ENCODE peak calls at places on chromosome 14, in ten cellular contexts. I is ascending aorta, X is right lobe of liver, N is fibroblast of mammary gland, A is adrenal gland, H is mesendoderm, J is aorta, S is cardiac fibroblast, O is ovary, U is NT2/D1. D is an unnamed sample.

GRCh38 chr14:101333335-101334280 is 227.7 kb upstream of the DIO3 start:
- DNase-seq in I (no peak), X (no peak), N (no peak), A (no peak), H (no peak), J (no peak), S (no peak), O (no peak), U (no peak), D (no peak)

GRCh38 chr14:90191585-90191984 is 64.8 kb upstream of the PSMC1 start:
- DNase-seq in I (no peak), X (no peak), N (no peak), A (no peak), H (no peak), J (no peak), S (no peak), O (no peak), U (no peak), D (peak; percentile 9)

GRCh38 chr14:93648440-93649168 is 139.7 kb downstream of the PRIMA1 start:
- DNase-seq in I (no peak), X (no peak), N (peak; percentile 15), A (no peak), H (peak; percentile 65), J (no peak), S (no peak), O (no peak), U (peak; percentile 9), D (peak; percentile 33)

GRCh38 chr14:100783630-100784321 is 42.1 kb upstream of the MEG3 start:
- DNase-seq in I (no peak), X (no peak), N (no peak), A (peak; percentile 9), H (no peak), J (peak; percentile 67), S (no peak), O (no peak), U (no peak), D (peak; percentile 51)

GRCh38 chr14:28012629-28013415 is 753.8 kb upstream of the FOXG1 start:
- DNase-seq in I (no peak), X (no peak), N (no peak), A (no peak), H (peak; percentile 50), J (no peak), S (no peak), O (no peak), U (no peak), D (no peak)

GRCh38 chr14:48304729-48305128 is 629.3 kb upstream of the MDGA2 start:
- DNase-seq in I (no peak), X (no peak), N (no peak), A (no peak), H (peak; percentile 54), J (no peak), S (no peak), O (no peak), U (no peak), D (no peak)

GRCh38 chr14:37376944-37377609 is 179.3 kb downstream of the MIPOL1 start:
- DNase-seq in I (no peak), X (no peak), N (no peak), A (no peak), H (no peak), J (no peak), S (no peak), O (no peak), U (no peak), D (no peak)

GRCh38 chr14:59159169-59159568 is 29.3 kb upstream of the DAAM1 start:
- DNase-seq in I (no peak), X (no peak), N (no peak), A (no peak), H (no peak), J (no peak), S (no peak), O (no peak), U (no peak), D (no peak)

GRCh38 chr14:100428727-100429126 is 105.6 kb downstream of the SLC25A47 start:
- DNase-seq in I (no peak), X (no peak), N (peak; percentile 78), A (no peak), H (no peak), J (no peak), S (peak; percentile 56), O (no peak), U (no peak), D (no peak)

GRCh38 chr14:73358187-73358586 is 100.2 kb downstream of the NUMB start:
- DNase-seq in I (no peak), X (no peak), N (no peak), A (no peak), H (no peak), J (no peak), S (no peak), O (no peak), U (peak; percentile 33), D (no peak)
- H3K4me3 ChIP-seq in I (no peak overlapping the region), X (no peak overlapping the region), N (no peak overlapping the region), A (no peak overlapping the region), H (no peak overlapping the region), J (no peak overlapping the region), S (no peak overlapping the region), O (no peak overlapping the region), U (no peak overlapping the region), D (no peak overlapping the region)

GRCh38 chr14:103690332-103690731 is 24.9 kb downstream of the XRCC3 start:
- DNase-seq in I (no peak), X (peak; percentile 32), N (no peak), A (no peak), H (no peak), J (peak; percentile 40), S (no peak), O (no peak), U (no peak), D (no peak)
- H3K4me3 ChIP-seq in I (no peak overlapping the region), X (no peak overlapping the region), N (no peak overlapping the region), A (no peak overlapping the region), H (no peak overlapping the region), J (no peak overlapping the region), S (no peak overlapping the region), O (no peak overlapping the region), U (no peak overlapping the region), D (no peak overlapping the region)

GRCh38 chr14:103555559-103556337 is 6.7 kb downstream of the BAG5 start:
- DNase-seq in I (no peak), X (peak; percentile 5), N (no peak), A (no peak), H (no peak), J (no peak), S (no peak), O (no peak), U (no peak), D (no peak)
- H3K4me3 ChIP-seq in I (no peak overlapping the region), X (no peak overlapping the region), N (no peak overlapping the region), A (no peak overlapping the region), H (no peak overlapping the region), J (no peak overlapping the region), S (no peak overlapping the region), O (no peak overlapping the region), U (no peak overlapping the region), D (no peak overlapping the region)

GRCh38 chr14:42192659-42193425 is 586.2 kb downstream of the LRFN5 start:
- DNase-seq in I (no peak), X (no peak), N (peak; percentile 99), A (no peak), H (peak; percentile 12), J (no peak), S (peak; percentile 93), O (no peak), U (no peak), D (no peak)
- H3K4me3 ChIP-seq in I (no peak overlapping the region), X (no peak overlapping the region), N (peak overlapping the region; percentile 11), A (no peak overlapping the region), H (no peak overlapping the region), J (no peak overlapping the region), S (no peak overlapping the region), O (no peak overlapping the region), U (no peak overlapping the region), D (no peak overlapping the region)

GRCh38 chr14:22882529-22883190 is 362 bp upstream of the REM2 start:
- DNase-seq in I (no peak), X (no peak), N (peak; percentile 34), A (no peak), H (peak; percentile 92), J (no peak), S (peak; percentile 40), O (peak; percentile 47), U (peak; percentile 22), D (peak; percentile 60)
- H3K4me3 ChIP-seq in I (no peak overlapping the region), X (no peak overlapping the region), N (no peak overlapping the region), A (no peak overlapping the region), H (no peak overlapping the region), J (no peak overlapping the region), S (no peak overlapping the region), O (no peak overlapping the region), U (no peak overlapping the region), D (no peak overlapping the region)